ENCODE peak calls at places on chromosomes 11 and 22, in five cellular contexts. D, V, B, O and N are unnamed samples.

GRCh38 chr11:118214210-118214914 is 10.4 kb downstream of the JAML start:
- DNase-seq in D (no peak), V (no peak), B (no peak), O (no peak), N (peak)

GRCh38 chr11:121421149-121421906 is 30.8 kb upstream of the SORL1 start:
- DNase-seq in D (no peak), V (no peak), B (no peak), O (no peak), N (no peak)

GRCh38 chr11:78224506-78224905 is 35.8 kb downstream of the USP35 start:
- DNase-seq in D (no peak), V (no peak), B (no peak), O (no peak), N (no peak)

GRCh38 chr11:41382927-41383326 is 76.5 kb downstream of the LRRC4C start:
- DNase-seq in D (no peak), V (no peak), B (no peak), O (no peak), N (no peak)

GRCh38 chr11:111574373-111575230 is 27.6 kb upstream of the SIK2 start:
- DNase-seq in D (no peak), V (no peak), B (no peak), O (no peak), N (no peak)

GRCh38 chr11:61679893-61680621 is at the start of gene DAGLA:
- DNase-seq in D (peak), V (peak), B (no peak), O (no peak), N (peak)

GRCh38 chr11:133243832-133244231 is 288.5 kb downstream of the OPCML start:
- DNase-seq in D (no peak), V (no peak), B (no peak), O (no peak), N (no peak)

GRCh38 chr11:129291556-129291955 is 84.1 kb upstream of the BARX2 start:
- DNase-seq in D (no peak), V (no peak), B (no peak), O (no peak), N (no peak)

GRCh38 chr11:100004541-100004940 is 682.5 kb upstream of the ARHGAP42 start:
- DNase-seq in D (no peak), V (no peak), B (no peak), O (no peak), N (no peak)

GRCh38 chr11:82791779-82792178 is 58.1 kb upstream of the FAM181B start:
- DNase-seq in D (no peak), V (no peak), B (no peak), O (no peak), N (no peak)

GRCh38 chr22:25774575-25775026 is 32.6 kb downstream of the MYO18B start:
- DNase-seq in D (no peak), V (no peak), B (no peak), O (no peak), N (no peak)

GRCh38 chr11:9802291-9802861 is 138.5 kb downstream of the SWAP70 start:
- DNase-seq in D (no peak), V (no peak), B (no peak), O (no peak), N (no peak)
- H3K27ac ChIP-seq in D (no peak), V (peak), B (peak), O (no peak), N (no peak)

DNA sequence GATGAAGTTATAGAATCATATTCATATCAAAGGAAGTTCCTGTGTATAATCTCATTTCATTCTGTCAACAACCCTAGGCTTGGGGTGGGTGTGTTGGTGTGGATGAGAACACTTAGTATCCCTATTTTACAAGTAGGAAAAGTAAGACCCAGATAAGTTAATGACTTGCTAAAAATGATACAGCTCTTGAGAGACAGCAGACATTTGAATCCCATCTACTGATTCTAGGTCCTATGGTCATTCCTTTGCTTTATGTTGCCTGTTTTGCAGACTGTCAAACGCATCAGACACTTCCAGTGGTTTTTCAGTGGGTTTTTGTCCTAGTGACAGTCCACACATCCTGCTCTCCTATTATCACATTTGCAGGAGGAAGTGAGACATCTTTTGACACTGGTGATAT is 153.1 kb downstream of the TEAD1 start:
- DNase-seq in D (no peak), V (no peak), B (no peak), O (no peak), N (no peak)
- H3K27ac ChIP-seq in D (peak), V (peak), B (peak), O (no peak), N (peak)

GRCh38 chr22:31308181-31308580 is 15.9 kb upstream of the PIK3IP1 start:
- DNase-seq in D (no peak), V (no peak), B (no peak), O (no peak), N (no peak)
- H3K27ac ChIP-seq in D (no peak), V (no peak), B (no peak), O (no peak), N (no peak)

GRCh38 chr11:69055212-69055586 is 6.5 kb downstream of the TPCN2 start:
- DNase-seq in D (no peak), V (peak), B (no peak), O (no peak), N (peak)
- H3K27ac ChIP-seq in D (no peak), V (peak), B (no peak), O (no peak), N (no peak)